ENCODE peak calls at places on chromosomes 12 and 14, in nine cellular contexts. One of them, this sample, is unnamed.

GRCh38 chr12:103769240-103769945 is 71.6 kb downstream of the NT5DC3 start:
- DNase-seq in stomach: no peak
- DNase-seq in fibroblast of mammary gland: no peak
- DNase-seq in DND-41: no peak
- DNase-seq in dorsolateral prefrontal cortex: no peak
- DNase-seq in IMR-90: no peak
- DNase-seq in small intestine: no peak
- DNase-seq in kidney: no peak
- DNase-seq in MM.1S: no peak
- DNase-seq in this sample: no peak

GRCh38 chr14:73102806-73103497 is 33.4 kb upstream of the PSEN1 start:
- DNase-seq in stomach: no peak
- DNase-seq in dorsolateral prefrontal cortex: no peak
- DNase-seq in IMR-90: no peak
- DNase-seq in small intestine: no peak
- DNase-seq in MM.1S: no peak
- DNase-seq in DND-41: no peak
- DNase-seq in kidney: no peak
- DNase-seq in fibroblast of mammary gland: no peak
- DNase-seq in this sample: no peak

GRCh38 chr12:27667540-27667939 is 28.7 kb upstream of the REP15 start:
- DNase-seq in IMR-90: peak
- DNase-seq in fibroblast of mammary gland: peak
- DNase-seq in MM.1S: peak
- DNase-seq in dorsolateral prefrontal cortex: no peak
- DNase-seq in small intestine: no peak
- DNase-seq in stomach: no peak
- DNase-seq in DND-41: no peak
- DNase-seq in kidney: no peak
- DNase-seq in this sample: no peak

GRCh38 chr12:102452605-102453004 is 27.8 kb downstream of the IGF1 start:
- DNase-seq in MM.1S: no peak
- DNase-seq in IMR-90: no peak
- DNase-seq in dorsolateral prefrontal cortex: no peak
- DNase-seq in DND-41: no peak
- DNase-seq in small intestine: no peak
- DNase-seq in fibroblast of mammary gland: no peak
- DNase-seq in stomach: no peak
- DNase-seq in kidney: no peak
- DNase-seq in this sample: no peak

GRCh38 chr12:98983647-98984046 is 338.6 kb downstream of the APAF1 start:
- DNase-seq in dorsolateral prefrontal cortex: no peak
- DNase-seq in DND-41: no peak
- DNase-seq in MM.1S: no peak
- DNase-seq in small intestine: no peak
- DNase-seq in fibroblast of mammary gland: peak
- DNase-seq in IMR-90: no peak
- DNase-seq in kidney: no peak
- DNase-seq in stomach: no peak
- DNase-seq in this sample: no peak

GRCh38 chr12:65355461-65355860 is 77.0 kb downstream of the MSRB3 start:
- DNase-seq in fibroblast of mammary gland: peak
- DNase-seq in IMR-90: peak
- DNase-seq in kidney: no peak
- DNase-seq in stomach: no peak
- DNase-seq in small intestine: no peak
- DNase-seq in MM.1S: no peak
- DNase-seq in dorsolateral prefrontal cortex: no peak
- DNase-seq in DND-41: no peak
- DNase-seq in this sample: no peak

GRCh38 chr12:105076098-105076497 is 8.2 kb downstream of the ALDH1L2 start:
- DNase-seq in small intestine: no peak
- DNase-seq in kidney: no peak
- DNase-seq in DND-41: no peak
- DNase-seq in fibroblast of mammary gland: peak
- DNase-seq in IMR-90: peak
- DNase-seq in MM.1S: no peak
- DNase-seq in stomach: no peak
- DNase-seq in dorsolateral prefrontal cortex: no peak
- DNase-seq in this sample: no peak

GRCh38 chr12:119159844-119160243 is 18.9 kb upstream of the HSPB8 start:
- DNase-seq in small intestine: no peak
- DNase-seq in IMR-90: no peak
- DNase-seq in kidney: no peak
- DNase-seq in dorsolateral prefrontal cortex: no peak
- DNase-seq in fibroblast of mammary gland: no peak
- DNase-seq in stomach: no peak
- DNase-seq in DND-41: no peak
- DNase-seq in MM.1S: no peak
- DNase-seq in this sample: no peak

GRCh38 chr12:91772411-91772810 is 373.2 kb downstream of the BTG1 start:
- DNase-seq in IMR-90: peak
- DNase-seq in stomach: no peak
- DNase-seq in kidney: no peak
- DNase-seq in MM.1S: no peak
- DNase-seq in small intestine: no peak
- DNase-seq in DND-41: no peak
- DNase-seq in dorsolateral prefrontal cortex: no peak
- DNase-seq in fibroblast of mammary gland: no peak
- DNase-seq in this sample: no peak

GRCh38 chr12:53495903-53496751 is 3.1 kb downstream of the MAP3K12 start:
- DNase-seq in DND-41: no peak
- DNase-seq in MM.1S: no peak
- DNase-seq in stomach: no peak
- DNase-seq in IMR-90: peak
- DNase-seq in fibroblast of mammary gland: peak
- DNase-seq in kidney: peak
- DNase-seq in dorsolateral prefrontal cortex: no peak
- DNase-seq in small intestine: peak
- DNase-seq in this sample: no peak

GRCh38 chr12:45730842-45731336 is 1.4 kb downstream of the ARID2 start:
- DNase-seq in small intestine: peak
- DNase-seq in dorsolateral prefrontal cortex: no peak
- DNase-seq in IMR-90: peak
- DNase-seq in MM.1S: peak
- DNase-seq in kidney: no peak
- DNase-seq in fibroblast of mammary gland: peak
- DNase-seq in DND-41: peak
- DNase-seq in stomach: no peak
- DNase-seq in this sample: peak

GRCh38 chr12:8501720-8502119 is 11.6 kb upstream of the CLEC4D start:
- DNase-seq in IMR-90: no peak
- DNase-seq in dorsolateral prefrontal cortex: no peak
- DNase-seq in small intestine: peak
- DNase-seq in fibroblast of mammary gland: no peak
- DNase-seq in DND-41: no peak
- DNase-seq in stomach: no peak
- DNase-seq in kidney: no peak
- DNase-seq in MM.1S: no peak
- DNase-seq in this sample: peak

GRCh38 chr12:77049767-77050353 is 15.5 kb downstream of the E2F7 start:
- DNase-seq in stomach: no peak
- DNase-seq in fibroblast of mammary gland: peak
- DNase-seq in small intestine: peak
- DNase-seq in MM.1S: peak
- DNase-seq in IMR-90: peak
- DNase-seq in DND-41: peak
- DNase-seq in kidney: no peak
- DNase-seq in dorsolateral prefrontal cortex: no peak
- DNase-seq in this sample: peak

GRCh38 chr12:128316981-128317526 is 50.1 kb downstream of the TMEM132C start:
- DNase-seq in dorsolateral prefrontal cortex: no peak
- DNase-seq in small intestine: no peak
- DNase-seq in IMR-90: no peak
- DNase-seq in kidney: no peak
- DNase-seq in DND-41: no peak
- DNase-seq in fibroblast of mammary gland: peak
- DNase-seq in stomach: no peak
- DNase-seq in MM.1S: no peak
- DNase-seq in this sample: peak

GRCh38 chr12:124567035-124567672 is at the start of gene NCOR2:
- DNase-seq in IMR-90: no peak
- DNase-seq in DND-41: peak
- DNase-seq in small intestine: no peak
- DNase-seq in fibroblast of mammary gland: no peak
- DNase-seq in dorsolateral prefrontal cortex: no peak
- DNase-seq in stomach: no peak
- DNase-seq in MM.1S: peak
- DNase-seq in kidney: peak
- DNase-seq in this sample: no peak

GRCh38 chr12:77685112-77685511 is 145.6 kb upstream of the NAV3 start:
- DNase-seq in fibroblast of mammary gland: peak
- DNase-seq in DND-41: peak
- DNase-seq in IMR-90: peak
- DNase-seq in stomach: peak
- DNase-seq in kidney: no peak
- DNase-seq in small intestine: peak
- DNase-seq in MM.1S: peak
- DNase-seq in dorsolateral prefrontal cortex: no peak
- DNase-seq in this sample: peak

DNA sequence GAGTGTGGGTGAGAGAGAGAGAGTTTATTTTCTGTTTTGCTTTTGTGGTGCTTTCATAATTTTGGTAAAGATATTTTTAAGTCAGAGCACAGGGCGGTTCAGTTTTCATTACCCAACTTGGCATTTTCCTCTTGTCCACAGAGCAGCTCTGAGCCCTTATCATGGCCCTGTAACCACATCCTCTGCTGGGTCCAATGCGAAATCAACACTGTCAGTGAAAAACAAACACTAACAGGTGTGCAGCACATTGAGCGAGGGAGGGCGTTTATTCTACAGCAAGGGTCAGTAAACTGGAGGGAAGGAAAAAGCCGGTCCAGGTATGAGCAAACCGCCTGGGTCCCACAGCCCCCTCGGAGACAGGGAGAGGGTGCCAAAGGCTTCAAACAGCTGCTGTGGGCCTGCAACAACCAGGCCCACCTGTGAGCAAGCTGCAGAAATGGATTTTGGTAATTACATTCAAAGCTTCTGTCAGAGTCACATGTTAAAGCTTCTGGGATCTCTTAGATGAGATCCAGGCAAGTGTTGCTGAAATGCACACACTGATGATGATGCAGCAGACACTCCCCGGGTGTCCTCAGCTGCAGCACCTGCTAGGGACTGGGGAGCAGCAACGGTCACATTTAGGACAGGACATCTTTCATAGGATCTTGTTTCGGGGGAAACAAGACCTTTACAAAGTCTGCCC is 132.7 kb upstream of the DYRK2 start:
- DNase-seq in dorsolateral prefrontal cortex: no peak
- DNase-seq in IMR-90: no peak
- DNase-seq in DND-41: peak
- DNase-seq in stomach: peak
- DNase-seq in MM.1S: peak
- DNase-seq in small intestine: peak
- DNase-seq in fibroblast of mammary gland: no peak
- DNase-seq in kidney: no peak
- DNase-seq in this sample: peak
- H3K4me3 ChIP-seq in dorsolateral prefrontal cortex: no peak
- H3K4me3 ChIP-seq in IMR-90: no peak
- H3K4me3 ChIP-seq in DND-41: no peak
- H3K4me3 ChIP-seq in stomach: no peak
- H3K4me3 ChIP-seq in MM.1S: peak
- H3K4me3 ChIP-seq in small intestine: no peak
- H3K4me3 ChIP-seq in fibroblast of mammary gland: no peak
- H3K4me3 ChIP-seq in kidney: no peak
- H3K4me3 ChIP-seq in this sample: no peak

DNA sequence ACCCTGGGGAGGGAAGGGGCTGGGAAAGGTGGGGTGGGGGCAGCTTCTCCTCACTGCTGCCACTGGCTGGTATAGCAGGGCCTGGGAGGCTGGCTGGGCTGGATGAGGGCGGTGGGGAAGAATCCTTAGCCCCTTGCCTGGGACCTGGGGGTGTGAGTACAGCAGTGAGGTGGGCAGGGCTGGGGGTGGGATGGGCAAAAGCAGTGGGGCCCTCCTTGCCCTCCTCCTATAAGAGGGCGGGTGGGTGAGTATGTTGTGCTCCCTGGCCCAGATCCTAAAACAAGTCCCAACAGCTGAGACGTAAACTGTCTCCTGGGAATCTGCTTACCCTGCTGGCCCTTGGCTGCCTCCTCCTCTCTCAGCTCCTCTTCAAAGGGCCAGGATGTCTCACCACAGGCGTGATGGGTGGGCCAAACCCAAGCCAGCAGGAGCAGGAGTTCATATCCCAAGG is 2.2 kb downstream of the NCKAP5L start:
- DNase-seq in MM.1S: no peak
- DNase-seq in DND-41: no peak
- DNase-seq in stomach: no peak
- DNase-seq in fibroblast of mammary gland: peak
- DNase-seq in kidney: no peak
- DNase-seq in small intestine: no peak
- DNase-seq in IMR-90: peak
- DNase-seq in dorsolateral prefrontal cortex: no peak
- DNase-seq in this sample: no peak
- H3K4me3 ChIP-seq in MM.1S: no peak
- H3K4me3 ChIP-seq in DND-41: no peak
- H3K4me3 ChIP-seq in stomach: no peak
- H3K4me3 ChIP-seq in fibroblast of mammary gland: peak
- H3K4me3 ChIP-seq in kidney: no peak
- H3K4me3 ChIP-seq in small intestine: no peak
- H3K4me3 ChIP-seq in IMR-90: no peak
- H3K4me3 ChIP-seq in dorsolateral prefrontal cortex: no peak
- H3K4me3 ChIP-seq in this sample: no peak

DNA sequence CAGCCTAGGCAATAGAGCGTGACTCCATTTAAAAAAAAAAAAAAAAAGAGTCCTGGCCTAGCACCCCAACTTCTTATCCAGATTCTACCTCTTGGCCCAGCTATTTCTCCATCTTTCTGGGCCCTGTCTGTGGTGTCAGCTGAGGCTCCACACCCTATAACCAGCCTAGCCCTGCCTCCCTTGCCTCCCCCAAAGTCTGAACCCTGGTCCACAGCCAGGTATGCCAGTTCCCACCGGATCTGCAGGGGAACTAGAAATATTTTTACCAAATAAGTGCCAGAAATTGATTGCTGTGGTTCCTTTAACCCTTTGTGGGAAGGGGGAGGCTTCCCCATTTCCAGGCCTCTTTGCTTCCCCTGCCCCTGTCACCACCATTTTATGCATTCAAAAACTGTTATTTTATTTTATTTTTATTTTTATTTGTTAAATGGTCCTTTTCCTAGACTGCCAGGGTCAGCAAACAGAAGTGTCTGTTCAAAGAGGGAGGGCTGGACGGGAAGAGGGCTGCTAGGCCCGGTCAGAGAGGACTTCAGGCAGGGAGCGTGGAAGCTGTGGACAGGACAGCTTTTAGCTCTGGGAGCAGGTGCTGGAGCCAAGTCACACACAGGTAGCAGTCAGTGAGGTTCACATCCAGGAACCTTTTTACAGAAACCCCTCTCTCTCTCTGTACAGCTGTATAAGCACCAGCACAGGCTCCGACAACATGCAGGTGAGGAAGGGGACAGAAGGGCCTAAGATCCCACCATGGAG is 23.2 kb downstream of the TTC9 start:
- DNase-seq in fibroblast of mammary gland: no peak
- DNase-seq in stomach: peak
- DNase-seq in MM.1S: peak
- DNase-seq in small intestine: no peak
- DNase-seq in IMR-90: no peak
- DNase-seq in kidney: no peak
- DNase-seq in DND-41: no peak
- DNase-seq in dorsolateral prefrontal cortex: no peak
- DNase-seq in this sample: no peak
- H3K4me3 ChIP-seq in fibroblast of mammary gland: no peak
- H3K4me3 ChIP-seq in stomach: no peak
- H3K4me3 ChIP-seq in MM.1S: no peak
- H3K4me3 ChIP-seq in small intestine: no peak
- H3K4me3 ChIP-seq in IMR-90: no peak
- H3K4me3 ChIP-seq in kidney: no peak
- H3K4me3 ChIP-seq in DND-41: no peak
- H3K4me3 ChIP-seq in dorsolateral prefrontal cortex: no peak
- H3K4me3 ChIP-seq in this sample: no peak

GRCh38 chr12:43111608-43112007 is 440.4 kb downstream of the ADAMTS20 start:
- DNase-seq in IMR-90: peak
- DNase-seq in MM.1S: no peak
- DNase-seq in kidney: no peak
- DNase-seq in small intestine: no peak
- DNase-seq in DND-41: no peak
- DNase-seq in stomach: no peak
- DNase-seq in fibroblast of mammary gland: no peak
- DNase-seq in dorsolateral prefrontal cortex: no peak
- DNase-seq in this sample: no peak
- H3K4me3 ChIP-seq in IMR-90: no peak
- H3K4me3 ChIP-seq in MM.1S: no peak
- H3K4me3 ChIP-seq in kidney: no peak
- H3K4me3 ChIP-seq in small intestine: no peak
- H3K4me3 ChIP-seq in DND-41: no peak
- H3K4me3 ChIP-seq in stomach: no peak
- H3K4me3 ChIP-seq in fibroblast of mammary gland: no peak
- H3K4me3 ChIP-seq in dorsolateral prefrontal cortex: no peak
- H3K4me3 ChIP-seq in this sample: no peak